ENCODE peak calls at places on chromosomes 13 and 19, in ten cellular contexts. E is natural killer cell treated with Interleukin-12 subunit alpha and Interleukin-12 subunit beta and Interleukin-15 and Interleukin-18, amount 100 ng/mL, for 72 hours; L is AG09319; U is pons; A is cardiac muscle cell; S is stimulated activated CD4-positive, alpha-beta T cell treated with anti-CD3 and anti-CD28 coated beads, TNF-alpha, amount 100 ng/mL, for 1 hour; B is AG09309; T is WTC11; Q is tibial artery; C is NCI-H2029 treated with DMSO at 0.1 percent for 48 hours. O is an unnamed sample.

GRCh38 chr13:43129511-43130130 is 106.2 kb downstream of the DNAJC15 start:
- DNase-seq in U (no peak), A (no peak), S (no peak), B (no peak), Q (no peak), L (no peak), T (no peak), E (no peak), C (no peak), O (no peak)

GRCh38 chr13:112799394-112799793 is 109.6 kb downstream of the ATP11A start:
- DNase-seq in U (no peak), L (no peak), T (no peak), S (no peak), E (no peak), Q (no peak), C (no peak), B (no peak), A (no peak), O (no peak)

GRCh38 chr19:19579533-19580361 is 38.7 kb downstream of the PBX4 start:
- DNase-seq in S (no peak), T (no peak), C (no peak), L (no peak), Q (no peak), E (no peak), B (no peak), A (no peak), U (no peak), O (no peak)

GRCh38 chr19:14511245-14511625 is 7.0 kb downstream of the DNAJB1 start:
- DNase-seq in B (no peak), L (no peak), S (no peak), T (no peak), A (no peak), U (no peak), C (no peak), Q (no peak), E (peak), O (no peak)

GRCh38 chr13:26440111-26440510 is 117.4 kb upstream of the WASF3 start:
- DNase-seq in U (no peak), A (no peak), T (no peak), Q (no peak), E (no peak), S (no peak), C (no peak), B (no peak), L (no peak), O (no peak)

GRCh38 chr13:88602786-88603777 is 931.9 kb downstream of the SLITRK5 start:
- DNase-seq in U (no peak), E (no peak), T (no peak), B (no peak), Q (no peak), S (no peak), L (no peak), A (no peak), C (no peak), O (no peak)

GRCh38 chr13:20997301-20998061 is 63.9 kb downstream of the LATS2 start:
- DNase-seq in C (no peak), Q (no peak), S (no peak), B (peak), E (no peak), T (no peak), U (no peak), L (peak), A (no peak), O (no peak)

GRCh38 chr13:89372193-89372592 is 1701.0 kb downstream of the SLITRK5 start:
- DNase-seq in S (no peak), T (no peak), L (no peak), U (no peak), C (no peak), A (no peak), E (no peak), Q (no peak), B (no peak), O (no peak)

GRCh38 chr19:280541-281007 is 10.6 kb downstream of the PLPP2 start:
- DNase-seq in T (no peak), A (no peak), S (no peak), E (no peak), U (no peak), B (no peak), Q (peak), C (peak), L (no peak), O (no peak)

GRCh38 chr13:49697468-49697867 is 6.2 kb upstream of the EBPL start:
- DNase-seq in S (no peak), B (no peak), L (no peak), Q (no peak), T (no peak), A (no peak), C (no peak), E (no peak), U (no peak), O (no peak)

GRCh38 chr13:91296011-91296410 is 51.5 kb upstream of the MIR17HG start:
- DNase-seq in S (no peak), T (no peak), A (no peak), L (no peak), Q (no peak), U (no peak), E (no peak), C (no peak), B (no peak), O (no peak)

GRCh38 chr19:37716140-37716539 is 3.4 kb downstream of the ZNF607 start:
- DNase-seq in A (no peak), T (no peak), S (no peak), L (no peak), C (no peak), E (no peak), Q (no peak), U (no peak), B (no peak), O (no peak)

GRCh38 chr19:4338441-4339350 is at the start of gene STAP2:
- DNase-seq in C (peak), U (no peak), T (peak), E (peak), A (peak), B (no peak), L (no peak), Q (no peak), S (no peak), O (peak)

GRCh38 chr19:5667751-5668271 is 12.5 kb downstream of the MICOS13 start:
- DNase-seq in L (no peak), Q (no peak), U (no peak), C (no peak), B (no peak), E (no peak), A (no peak), T (peak), S (no peak), O (no peak)

GRCh38 chr19:50896591-50897190 is 14.5 kb downstream of the KLK4 start:
- DNase-seq in Q (peak), E (no peak), T (no peak), L (no peak), B (no peak), S (no peak), C (no peak), U (no peak), A (no peak), O (no peak)

GRCh38 chr19:11530432-11530831 is 1.5 kb upstream of the ECSIT start:
- DNase-seq in S (no peak), T (peak), Q (peak), L (no peak), A (peak), U (peak), C (peak), E (no peak), B (no peak), O (peak)

GRCh38 chr19:13615890-13616289 is 109.6 kb upstream of the CACNA1A start:
- DNase-seq in B (no peak), Q (peak), E (no peak), U (no peak), C (no peak), L (no peak), S (no peak), A (no peak), T (no peak), O (no peak)

GRCh38 chr19:17415107-17415506 is 4.7 kb upstream of the MVB12A start:
- DNase-seq in A (peak), B (no peak), T (peak), U (no peak), L (no peak), S (no peak), C (no peak), Q (no peak), E (no peak), O (no peak)

GRCh38 chr13:71339010-71339409 is 528.0 kb downstream of the DACH1 start:
- DNase-seq in T (no peak), S (no peak), B (no peak), A (no peak), U (no peak), E (no peak), C (no peak), L (no peak), Q (no peak), O (no peak)

GRCh38 chr13:77509221-77509620 is 26.3 kb upstream of the SCEL start:
- DNase-seq in Q (no peak), E (no peak), U (no peak), T (no peak), A (no peak), L (no peak), S (no peak), B (no peak), C (peak), O (no peak)

GRCh38 chr13:110696776-110697175 is 9.1 kb downstream of the CARS2 start:
- DNase-seq in S (no peak), A (no peak), C (no peak), T (no peak), L (no peak), E (no peak), U (no peak), B (no peak), Q (no peak), O (no peak)

GRCh38 chr19:35042954-35043604 is 1.6 kb downstream of the HPN start:
- DNase-seq in Q (no peak), B (no peak), U (no peak), T (no peak), L (no peak), S (no peak), A (no peak), C (no peak), E (no peak), O (no peak)

GRCh38 chr13:111064661-111065060 is 50.4 kb upstream of the ARHGEF7 start:
- DNase-seq in E (no peak), S (no peak), Q (no peak), U (no peak), B (no peak), T (no peak), C (no peak), A (no peak), L (no peak), O (no peak)

GRCh38 chr13:65638572-65639168 is 1591.5 kb downstream of the PCDH9 start:
- DNase-seq in L (peak), S (no peak), T (no peak), B (peak), U (peak), E (peak), Q (no peak), A (peak), C (no peak), O (peak)

O was measured in testis.